ENCODE peak calls at places on chromosomes 4 and X, in ten cellular contexts. L is PC-3, B is tibial artery, S is heart left ventricle, V is Peyer's patch, K is thyroid gland, F is HCT116, G is IMR-90, A is hepatocyte, Y is psoas muscle. R is an unnamed sample.

GRCh38 chrX:63258144-63258543 is 93.0 kb downstream of the SPIN4 start:
- DNase-seq in A (no peak), Y (no peak), F (no peak), G (no peak), K (no peak), L (no peak), S (no peak), B (no peak), V (no peak), R (no peak)

GRCh38 chrX:83759872-83760271 is 101.1 kb upstream of the CYLC1 start:
- DNase-seq in A (peak; percentile 8), Y (no peak), V (no peak), L (peak; percentile 36), F (no peak), S (no peak), B (no peak), G (peak; percentile 9), K (no peak), R (no peak)

GRCh38 chr4:123547167-123547817 is 150.7 kb downstream of the SPRY1 start:
- DNase-seq in Y (no peak), A (peak; percentile 76), V (no peak), K (peak; percentile 85), S (no peak), G (no peak), F (no peak), B (no peak), L (peak; percentile 42), R (no peak)

GRCh38 chr4:118881512-118882146 is 7.0 kb upstream of the SYNPO2 start:
- DNase-seq in L (no peak), Y (no peak), A (no peak), V (no peak), G (no peak), B (no peak), K (no peak), F (no peak), S (no peak), R (no peak)

GRCh38 chr4:27050731-27051130 is 190.1 kb downstream of the STIM2 start:
- DNase-seq in A (no peak), B (no peak), L (no peak), K (no peak), S (no peak), Y (no peak), V (no peak), F (no peak), G (no peak), R (no peak)

GRCh38 chr4:110631582-110632505 is 9.0 kb upstream of the PITX2 start:
- DNase-seq in K (peak; percentile 63), S (peak; percentile 39), A (peak; percentile 93), G (peak; percentile 84), F (peak; percentile 68), B (peak; percentile 43), V (no peak), Y (peak; percentile 79), L (peak; percentile 80), R (peak; percentile 90)

GRCh38 chr4:96315815-96316214 is 475.9 kb downstream of the PDHA2 start:
- DNase-seq in S (no peak), F (no peak), L (peak; percentile 1), G (no peak), K (no peak), B (no peak), V (no peak), Y (no peak), A (peak; percentile 4), R (peak; percentile 58)

GRCh38 chr4:126346654-126347053 is 1031.9 kb downstream of the FAT4 start:
- DNase-seq in L (no peak), V (no peak), B (no peak), G (no peak), K (no peak), S (no peak), A (no peak), F (no peak), Y (no peak), R (no peak)

GRCh38 chrX:45344597-45344996 is 143.9 kb upstream of the DIPK2B start:
- DNase-seq in B (no peak), G (peak; percentile 81), K (no peak), Y (no peak), S (no peak), F (no peak), A (no peak), V (no peak), L (peak; percentile 64), R (no peak)

GRCh38 chr4:80305466-80305865 is 30.1 kb upstream of the CFAP299 start:
- DNase-seq in V (no peak), Y (no peak), L (peak; percentile 48), B (no peak), G (peak; percentile 80), S (no peak), K (no peak), A (no peak), F (no peak), R (no peak)

GRCh38 chr4:26020896-26021295 is 106.9 kb downstream of the SMIM20 start:
- DNase-seq in G (peak; percentile 67), L (no peak), B (no peak), Y (no peak), K (no peak), A (no peak), V (no peak), F (no peak), S (no peak), R (no peak)

GRCh38 chrX:72478853-72479252 is 93.8 kb downstream of the HDAC8 start:
- DNase-seq in S (no peak), A (peak; percentile 20), L (no peak), G (no peak), B (no peak), F (no peak), V (no peak), Y (no peak), K (no peak), R (no peak)

GRCh38 chr4:1382776-1383727 is 23.2 kb downstream of the NKX1-1 start:
- DNase-seq in L (no peak), V (no peak), F (no peak), K (no peak), B (no peak), A (no peak), S (no peak), G (no peak), Y (peak; percentile 9), R (no peak)

GRCh38 chr4:75675004-75675531 is 1.9 kb upstream of the G3BP2 start:
- DNase-seq in A (peak; percentile 17), L (no peak), F (no peak), Y (no peak), S (no peak), K (no peak), G (no peak), V (no peak), B (no peak), R (peak; percentile 27)

GRCh38 chr4:83114576-83114975 is at the start of gene PLAC8:
- DNase-seq in G (no peak), F (no peak), Y (no peak), B (no peak), S (no peak), A (peak; percentile 51), V (peak; percentile 80), L (peak; percentile 19), K (no peak), R (peak; percentile 27)

GRCh38 chr4:8402640-8403039 is 37.9 kb downstream of the ACOX3 start:
- DNase-seq in L (no peak), K (no peak), G (no peak), A (no peak), F (no peak), V (no peak), S (peak; percentile 61), B (peak; percentile 54), Y (peak; percentile 41), R (no peak)

GRCh38 chr4:8405516-8405875 is 35.0 kb downstream of the ACOX3 start:
- DNase-seq in G (no peak), Y (no peak), K (no peak), A (no peak), L (no peak), S (no peak), B (no peak), F (no peak), V (no peak), R (no peak)

GRCh38 chr4:8403173-8403753 is 37.3 kb downstream of the ACOX3 start:
- DNase-seq in F (peak; percentile 23), A (peak; percentile 92), K (peak; percentile 88), V (peak; percentile 63), L (peak; percentile 80), G (peak; percentile 77), B (peak; percentile 81), Y (peak; percentile 86), S (peak; percentile 87), R (peak; percentile 88)

GRCh38 chr4:8404791-8405515 is 35.6 kb downstream of the ACOX3 start:
- DNase-seq in G (no peak), A (no peak), Y (no peak), V (no peak), K (no peak), B (no peak), L (no peak), S (peak; percentile 58), F (no peak), R (no peak)

GRCh38 chr4:8403981-8404380 is 36.5 kb downstream of the ACOX3 start:
- DNase-seq in A (no peak), L (no peak), K (no peak), S (no peak), G (no peak), F (no peak), Y (no peak), B (no peak), V (no peak), R (no peak)
- H3K36me3 ChIP-seq in A (no peaks in the 10 kb centered on the region), L (no peaks in the 10 kb centered on the region), K (peaks cover 19% of the 10 kb centered on the region), S (peaks cover 49% of the 10 kb centered on the region), G (peaks cover 25% of the 10 kb centered on the region), F (no peaks in the 10 kb centered on the region), Y (no peaks in the 10 kb centered on the region), B (peaks cover 68% of the 10 kb centered on the region), V (no peaks in the 10 kb centered on the region), R (peaks cover 3% of the 10 kb centered on the region)

GRCh38 chrX:153494541-153495361 is at the start of gene BGN:
- DNase-seq in Y (peak; percentile 42), F (no peak), A (peak; percentile 59), L (no peak), G (peak; percentile 44), V (no peak), B (peak; percentile 47), K (peak; percentile 76), S (peak; percentile 61), R (peak; percentile 44)
- TF ChIP-seq CTCF in Y (peak; percentile 16), F (no peak), A (peak; percentile 38), L (peak; percentile 9), G (peak; percentile 50), V (no peak), B (peak; percentile 28), K (no peak), S (peak; percentile 26), R (peak; percentile 48)

DNA sequence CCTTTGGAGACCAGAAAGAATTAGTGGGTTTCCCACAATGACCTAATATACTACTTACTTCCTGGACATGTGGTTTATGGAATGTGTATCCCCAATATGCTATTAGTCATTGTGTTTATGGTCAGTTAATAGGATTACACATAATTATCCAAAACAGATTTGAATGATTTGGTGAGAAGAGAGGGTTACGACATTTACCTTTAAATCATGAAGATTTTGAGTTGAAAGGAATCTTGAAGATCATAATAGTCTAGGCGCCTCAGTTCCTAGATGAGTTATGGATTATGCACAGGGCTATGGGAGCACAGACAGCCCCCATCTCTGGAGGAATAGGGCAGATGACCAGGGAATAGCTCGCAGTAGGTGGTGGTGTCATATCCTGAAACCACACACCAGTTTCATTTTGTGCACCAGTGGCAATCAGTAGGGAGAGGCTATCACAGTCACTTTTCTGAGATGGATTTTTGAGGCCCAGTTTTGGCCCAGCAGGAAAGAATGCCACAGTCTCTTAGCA is 61.3 kb downstream of the SEPTIN11 start:
- DNase-seq in B (no peak), F (no peak), S (no peak), A (no peak), G (peak; percentile 86), Y (no peak), V (no peak), K (no peak), L (peak; percentile 56), R (no peak)
- H3K36me3 ChIP-seq in B (peaks cover 20% of the 10 kb centered on the region), F (peaks cover 26% of the 10 kb centered on the region), S (peaks cover 19% of the 10 kb centered on the region), A (no peaks in the 10 kb centered on the region), G (peaks cover 40% of the 10 kb centered on the region), Y (peaks cover 7% of the 10 kb centered on the region), V (no peaks in the 10 kb centered on the region), K (no peaks in the 10 kb centered on the region), L (peaks cover 22% of the 10 kb centered on the region), R (peaks cover 7% of the 10 kb centered on the region)

GRCh38 chrX:77679145-77679544 is 106.9 kb downstream of the ATRX start:
- DNase-seq in V (no peak), S (no peak), B (no peak), K (no peak), L (no peak), G (no peak), F (no peak), A (no peak), Y (no peak), R (no peak)
- TF ChIP-seq CTCF in V (no peak), S (no peak), B (no peak), K (no peak), L (no peak), G (no peak), F (no peak), A (no peak), Y (no peak), R (no peak)

R was measured in cardiac muscle cell.